ENCODE peak calls at places on chromosomes 4 and X, in six cellular contexts. Z is IMR-90, T is H1, U is trophoblast cell, J is H9, D is mesenchymal stem cell. S is an unnamed sample.

GRCh38 chr4:168540865-168541607 is 44.2 kb downstream of the PALLD start:
- DNase-seq in Z (no peak), T (no peak), U (no peak), J (no peak), D (no peak), S (no peak)

GRCh38 chr4:158729716-158730559 is 6.7 kb upstream of the PPID start:
- DNase-seq in Z (peak; percentile 75), T (no peak), U (peak; percentile 56), J (peak; percentile 49), D (peak; percentile 75), S (peak; percentile 15)

GRCh38 chrX:46325312-46325877 is 219.8 kb downstream of the ZNF674 start:
- DNase-seq in Z (peak; percentile 52), T (no peak), U (peak; percentile 4), J (peak; percentile 53), D (peak; percentile 67), S (no peak)

GRCh38 chr4:39576268-39576667 is 49.0 kb upstream of the UGDH start:
- DNase-seq in Z (peak; percentile 27), T (no peak), U (no peak), J (peak; percentile 30), D (peak; percentile 21), S (no peak)

GRCh38 chrX:13647709-13648212 is 5.2 kb upstream of the TCEANC start:
- DNase-seq in Z (peak; percentile 89), T (no peak), U (peak; percentile 51), J (no peak), D (peak; percentile 86), S (no peak)

GRCh38 chrX:154431321-154431720 is 2.8 kb downstream of the ATP6AP1 start:
- DNase-seq in Z (no peak), T (no peak), U (no peak), J (no peak), D (no peak), S (no peak)

GRCh38 chr4:7460591-7460990 is 25.9 kb upstream of the PSAPL1 start:
- DNase-seq in Z (peak; percentile 7), T (no peak), U (no peak), J (no peak), D (no peak), S (no peak)

GRCh38 chr4:1851160-1851559 is 4.8 kb downstream of the LETM1 start:
- DNase-seq in Z (no peak), T (no peak), U (no peak), J (no peak), D (no peak), S (no peak)

GRCh38 chrX:153400146-153401132 is 711 bp downstream of the PNMA6E start:
- DNase-seq in Z (no peak), T (peak; percentile 9), U (no peak), J (peak; percentile 70), D (peak; percentile 27), S (peak; percentile 20)

GRCh38 chr4:7842384-7843279 is 97.0 kb downstream of the AFAP1 start:
- DNase-seq in Z (peak; percentile 99), T (no peak), U (peak; percentile 92), J (no peak), D (peak; percentile 99), S (no peak)

GRCh38 chr4:158159054-158159717 is 13.6 kb downstream of the GASK1B start:
- DNase-seq in Z (peak; percentile 87), T (no peak), U (peak; percentile 51), J (no peak), D (peak; percentile 84), S (no peak)

GRCh38 chrX:118637997-118638396 is 89.4 kb upstream of the IL13RA1 start:
- DNase-seq in Z (peak; percentile 3), T (no peak), U (no peak), J (no peak), D (no peak), S (no peak)

GRCh38 chrX:48966796-48967579 is 4.7 kb downstream of the KCND1 start:
- DNase-seq in Z (peak; percentile 55), T (no peak), U (no peak), J (no peak), D (peak; percentile 33), S (no peak)

GRCh38 chr4:125187221-125187620 is 127.5 kb upstream of the FAT4 start:
- DNase-seq in Z (peak; percentile 75), T (no peak), U (no peak), J (no peak), D (peak; percentile 44), S (no peak)

GRCh38 chrX:120282697-120283096 is 28.6 kb downstream of the TMEM255A start:
- DNase-seq in Z (no peak), T (no peak), U (no peak), J (no peak), D (no peak), S (no peak)

GRCh38 chr4:155787113-155787710 is 28.4 kb downstream of the GUCY1B1 start:
- DNase-seq in Z (peak; percentile 70), T (no peak), U (peak; percentile 18), J (no peak), D (peak; percentile 74), S (peak; percentile 18)

GRCh38 chr4:151627491-151627890 is 133.3 kb downstream of the GATB start:
- DNase-seq in Z (peak; percentile 15), T (no peak), U (no peak), J (no peak), D (peak; percentile 16), S (no peak)

GRCh38 chrX:40095588-40096394 is 2.0 kb downstream of the BCOR start:
- DNase-seq in Z (no peak), T (no peak), U (no peak), J (peak; percentile 38), D (peak; percentile 54), S (no peak)

GRCh38 chrX:109954333-109954732 is 48.6 kb upstream of the TMEM164 start:
- DNase-seq in Z (no peak), T (no peak), U (no peak), J (no peak), D (no peak), S (no peak)

GRCh38 chrX:72023071-72023470 is 108.6 kb downstream of the RTL5 start:
- DNase-seq in Z (no peak), T (no peak), U (no peak), J (no peak), D (no peak), S (no peak)

GRCh38 chrX:42119076-42119475 is 195.7 kb upstream of the CASK start:
- DNase-seq in Z (peak; percentile 72), T (no peak), U (no peak), J (no peak), D (peak; percentile 78), S (no peak)

GRCh38 chr4:113919611-113920010 is 59.8 kb downstream of the ARSJ start:
- DNase-seq in Z (peak; percentile 75), T (no peak), U (no peak), J (no peak), D (peak; percentile 37), S (no peak)

GRCh38 chr4:154743683-154744340 is at the start of gene LRAT:
- DNase-seq in Z (no peak), T (peak; percentile 80), U (no peak), J (peak; percentile 92), D (no peak), S (no peak)

GRCh38 chr4:17038510-17039176 is 140.2 kb upstream of the LDB2 start:
- DNase-seq in Z (no peak), T (no peak), U (no peak), J (no peak), D (no peak), S (no peak)

GRCh38 chrX:20228245-20228644 is 38.5 kb downstream of the RPS6KA3 start:
- DNase-seq in Z (no peak), T (no peak), U (no peak), J (no peak), D (no peak), S (no peak)

GRCh38 chr4:7630559-7631287 is 196.0 kb upstream of the PSAPL1 start:
- DNase-seq in Z (peak; percentile 89), T (no peak), U (no peak), J (no peak), D (peak; percentile 85), S (no peak)

GRCh38 chrX:100748133-100748532 is 16.2 kb upstream of the SYTL4 start:
- DNase-seq in Z (no peak), T (no peak), U (no peak), J (no peak), D (no peak), S (no peak)

DNA sequence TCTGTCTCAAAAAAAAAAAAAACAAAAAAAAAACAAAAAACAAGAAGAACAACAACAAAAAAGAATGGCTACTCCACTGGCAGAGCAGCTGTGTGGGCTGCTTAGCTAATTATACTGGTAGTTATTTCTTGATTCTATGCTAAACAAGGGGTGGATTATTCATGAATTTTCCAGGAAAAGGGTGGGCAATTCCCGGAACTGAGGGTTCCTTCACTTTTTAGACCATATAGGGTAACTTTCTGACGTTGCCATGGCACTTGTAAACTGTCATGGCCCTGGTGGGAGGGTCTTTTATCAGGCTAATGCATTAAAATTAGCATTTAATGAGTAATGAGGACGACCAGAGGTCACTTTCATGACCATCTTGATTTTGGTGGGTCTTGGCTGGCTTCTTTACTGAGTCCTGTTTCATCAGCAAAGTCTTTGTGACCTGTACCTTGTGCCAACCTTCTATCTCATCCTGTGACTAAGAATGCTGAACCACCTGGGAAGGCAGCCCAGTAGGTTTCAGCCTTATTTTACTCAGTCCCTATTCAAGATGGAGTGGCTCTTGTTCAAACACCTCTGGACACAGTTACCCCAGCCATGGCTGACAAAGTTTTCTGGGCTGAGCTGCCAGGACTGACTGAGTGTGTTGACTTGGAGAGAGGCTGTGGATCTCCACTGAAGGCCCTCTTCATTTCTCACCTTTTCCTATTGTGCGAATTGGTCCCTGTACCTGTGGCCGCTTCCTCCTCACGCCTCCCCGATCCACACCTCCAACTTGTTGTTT is 1.3 kb upstream of the OCIAD2 start:
- DNase-seq in Z (no peak), T (no peak), U (peak; percentile 21), J (no peak), D (no peak), S (no peak)
- H3K14ac ChIP-seq in Z (no peak overlapping the region), T (no peak overlapping the region), U (no peak overlapping the region), J (no peak overlapping the region), D (no peak overlapping the region), S (no peak overlapping the region)

GRCh38 chr4:165379662-165380061 is 854 bp downstream of the CPE start:
- DNase-seq in Z (no peak), T (no peak), U (no peak), J (peak; percentile 59), D (peak; percentile 43), S (no peak)
- H3K4ac ChIP-seq in Z (no peak overlapping the region), T (no peak overlapping the region), U (no peak overlapping the region), J (no peak overlapping the region), D (no peak overlapping the region), S (no peak overlapping the region)

DNA sequence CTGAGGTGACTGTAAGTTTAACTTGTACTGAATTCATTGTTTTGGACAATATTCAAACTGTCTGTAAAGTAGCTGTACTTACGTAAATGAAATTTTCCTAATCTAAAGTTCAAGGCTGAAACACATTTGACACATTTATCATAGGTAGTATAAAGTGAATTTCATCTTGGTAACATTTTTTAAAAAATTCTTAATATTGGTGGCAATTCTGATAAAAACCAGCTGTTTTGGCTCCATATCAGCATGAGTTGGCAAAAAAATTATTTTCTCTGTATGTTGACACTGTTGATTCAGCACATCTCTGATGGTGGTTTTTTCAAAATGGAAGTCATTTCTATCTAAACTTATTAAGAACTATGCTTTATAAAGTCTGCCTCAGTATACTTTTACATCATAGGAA is 30.9 kb downstream of the CXorf58 start:
- DNase-seq in Z (peak; percentile 38), T (no peak), U (no peak), J (no peak), D (no peak), S (no peak)
- H3K14ac ChIP-seq in Z (no peak overlapping the region), T (no peak overlapping the region), U (no peak overlapping the region), J (no peak overlapping the region), D (no peak overlapping the region), S (no peak overlapping the region)

DNA sequence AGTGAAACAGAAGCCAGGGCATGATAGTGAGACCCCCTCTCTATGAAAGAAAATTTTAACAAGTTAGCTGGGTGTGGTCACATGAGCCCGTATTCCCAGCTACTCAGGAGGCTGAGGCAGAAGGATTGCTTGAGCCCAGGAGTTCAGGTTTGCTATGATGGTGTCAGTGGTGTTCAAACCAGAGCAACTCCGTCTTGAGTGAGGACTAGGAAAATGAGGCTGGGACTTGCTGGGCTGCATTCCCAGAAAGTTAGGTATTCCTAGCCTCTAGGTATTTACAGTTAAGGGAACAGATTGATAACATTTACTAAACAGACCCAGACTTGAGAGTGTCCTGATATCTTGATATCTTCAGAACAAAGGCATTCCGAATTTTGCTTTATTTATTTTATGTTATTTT is 37.0 kb upstream of the NOCT start:
- DNase-seq in Z (no peak), T (no peak), U (peak; percentile 85), J (no peak), D (no peak), S (no peak)
- H3K4ac ChIP-seq in Z (no peak overlapping the region), T (no peak overlapping the region), U (peak overlapping the region; percentile 15), J (no peak overlapping the region), D (no peak overlapping the region), S (no peak overlapping the region)